ENCODE peak calls at places on chromosomes 7 and 10, in eight cellular contexts. K is left kidney, N is non-pigmented ciliary epithelial cell, Q is iris pigment epithelial cell, W is kidney, L is fibroblast of pulmonary artery, A is mesenteric fat pad, U is GDM1. I is an unnamed sample.

GRCh38 chr7:149669121-149669818 is 104.1 kb downstream of the ZNF467 start:
- DNase-seq in K (no peak), N (no peak), Q (peak), W (no peak), L (peak), A (no peak), U (no peak), I (no peak)

GRCh38 chr10:3293536-3294431 is 121.2 kb upstream of the PITRM1 start:
- DNase-seq in K (peak), N (no peak), Q (peak), W (no peak), L (peak), A (no peak), U (no peak), I (no peak)

GRCh38 chr10:77016278-77016815 is 621.3 kb downstream of the KCNMA1 start:
- DNase-seq in K (no peak), N (no peak), Q (no peak), W (no peak), L (no peak), A (no peak), U (no peak), I (no peak)

GRCh38 chr7:143374556-143374955 is 6.6 kb upstream of the ZYX start:
- DNase-seq in K (no peak), N (no peak), Q (no peak), W (peak), L (no peak), A (no peak), U (peak), I (no peak)

GRCh38 chr10:128013626-128014025 is 106.7 kb downstream of the PTPRE start:
- DNase-seq in K (no peak), N (no peak), Q (peak), W (no peak), L (no peak), A (no peak), U (no peak), I (peak)

GRCh38 chr7:76269895-76270294 is 32.6 kb upstream of the HSPB1 start:
- DNase-seq in K (peak), N (no peak), Q (no peak), W (no peak), L (peak), A (no peak), U (no peak), I (no peak)

GRCh38 chr7:88311675-88312036 is 5.0 kb upstream of the STEAP4 start:
- DNase-seq in K (no peak), N (no peak), Q (no peak), W (no peak), L (no peak), A (no peak), U (no peak), I (no peak)

GRCh38 chr7:132906193-132906829 is 175.6 kb downstream of the CHCHD3 start:
- DNase-seq in K (no peak), N (no peak), Q (no peak), W (no peak), L (no peak), A (no peak), U (no peak), I (no peak)

GRCh38 chr10:3776796-3777571 is 8.0 kb downstream of the KLF6 start:
- DNase-seq in K (no peak), N (no peak), Q (peak), W (no peak), L (peak), A (no peak), U (no peak), I (no peak)

GRCh38 chr7:142311876-142312275 is 54.0 kb upstream of the PRSS58 start:
- DNase-seq in K (no peak), N (no peak), Q (no peak), W (no peak), L (peak), A (no peak), U (no peak), I (no peak)

GRCh38 chr7:8751557-8752231 is 318.3 kb downstream of the NXPH1 start:
- DNase-seq in K (no peak), N (no peak), Q (no peak), W (no peak), L (no peak), A (no peak), U (no peak), I (no peak)

GRCh38 chr10:102678842-102679289 is 34.6 kb downstream of the TRIM8 start:
- DNase-seq in K (peak), N (no peak), Q (peak), W (peak), L (peak), A (no peak), U (no peak), I (peak)

GRCh38 chr7:108660465-108660864 is 90.8 kb downstream of the DNAJB9 start:
- DNase-seq in K (peak), N (no peak), Q (no peak), W (no peak), L (peak), A (no peak), U (no peak), I (no peak)

GRCh38 chr10:77836299-77836820 is 90.2 kb downstream of the DLG5 start:
- DNase-seq in K (peak), N (no peak), Q (peak), W (peak), L (peak), A (no peak), U (peak), I (no peak)

GRCh38 chr10:59831658-59832503 is 74.5 kb downstream of the CCDC6 start:
- DNase-seq in K (no peak), N (no peak), Q (no peak), W (no peak), L (no peak), A (no peak), U (peak), I (no peak)

GRCh38 chr10:128009768-128010167 is 102.9 kb downstream of the PTPRE start:
- DNase-seq in K (no peak), N (no peak), Q (peak), W (no peak), L (no peak), A (no peak), U (no peak), I (no peak)

I was measured in upper lobe of right lung.